ENCODE peak calls at places on chromosomes 2 and 18, in ten cellular contexts. One of them, this sample, is unnamed.

GRCh38 chr2:219555956-219556355 is 12.1 kb downstream of the TMEM198 start:
- DNase-seq in heart right ventricle: no peak
- DNase-seq in Peyer's patch: no peak
- DNase-seq in foreskin fibroblast: no peak
- DNase-seq in H9: no peak
- DNase-seq in GM10248: no peak
- DNase-seq in CD8-positive, alpha-beta T cell: no peak
- DNase-seq in ovary: no peak
- DNase-seq in GM13977: no peak
- DNase-seq in colonic mucosa: no peak
- DNase-seq in this sample: no peak

GRCh38 chr18:21391074-21391673 is 149.1 kb downstream of the GREB1L start:
- DNase-seq in heart right ventricle: no peak
- DNase-seq in Peyer's patch: no peak
- DNase-seq in foreskin fibroblast: peak; percentile 54
- DNase-seq in H9: no peak
- DNase-seq in GM10248: no peak
- DNase-seq in CD8-positive, alpha-beta T cell: no peak
- DNase-seq in ovary: no peak
- DNase-seq in GM13977: no peak
- DNase-seq in colonic mucosa: no peak
- DNase-seq in this sample: no peak

GRCh38 chr2:238344517-238344916 is 24.2 kb downstream of the TRAF3IP1 start:
- DNase-seq in heart right ventricle: no peak
- DNase-seq in Peyer's patch: no peak
- DNase-seq in foreskin fibroblast: no peak
- DNase-seq in H9: no peak
- DNase-seq in GM10248: no peak
- DNase-seq in CD8-positive, alpha-beta T cell: no peak
- DNase-seq in ovary: no peak
- DNase-seq in GM13977: no peak
- DNase-seq in colonic mucosa: no peak
- DNase-seq in this sample: no peak

GRCh38 chr2:105910497-105911238 is 166.0 kb downstream of the NCK2 start:
- DNase-seq in heart right ventricle: no peak
- DNase-seq in Peyer's patch: no peak
- DNase-seq in foreskin fibroblast: peak; percentile 9
- DNase-seq in H9: no peak
- DNase-seq in GM10248: no peak
- DNase-seq in CD8-positive, alpha-beta T cell: no peak
- DNase-seq in ovary: no peak
- DNase-seq in GM13977: no peak
- DNase-seq in colonic mucosa: no peak
- DNase-seq in this sample: no peak

GRCh38 chr2:217559084-217559483 is 443.7 kb downstream of the TNS1 start:
- DNase-seq in heart right ventricle: no peak
- DNase-seq in Peyer's patch: no peak
- DNase-seq in foreskin fibroblast: no peak
- DNase-seq in H9: no peak
- DNase-seq in GM10248: no peak
- DNase-seq in CD8-positive, alpha-beta T cell: no peak
- DNase-seq in ovary: no peak
- DNase-seq in GM13977: no peak
- DNase-seq in colonic mucosa: no peak
- DNase-seq in this sample: no peak

GRCh38 chr2:37653805-37654378 is 17.6 kb downstream of the CDC42EP3 start:
- DNase-seq in heart right ventricle: peak; percentile 68
- DNase-seq in Peyer's patch: no peak
- DNase-seq in foreskin fibroblast: no peak
- DNase-seq in H9: no peak
- DNase-seq in GM10248: peak; percentile 45
- DNase-seq in CD8-positive, alpha-beta T cell: no peak
- DNase-seq in ovary: no peak
- DNase-seq in GM13977: no peak
- DNase-seq in colonic mucosa: no peak
- DNase-seq in this sample: peak; percentile 85

GRCh38 chr2:26314243-26314642 is 31.7 kb upstream of the SELENOI start:
- DNase-seq in heart right ventricle: no peak
- DNase-seq in Peyer's patch: peak; percentile 43
- DNase-seq in foreskin fibroblast: no peak
- DNase-seq in H9: peak; percentile 64
- DNase-seq in GM10248: peak; percentile 17
- DNase-seq in CD8-positive, alpha-beta T cell: no peak
- DNase-seq in ovary: no peak
- DNase-seq in GM13977: no peak
- DNase-seq in colonic mucosa: no peak
- DNase-seq in this sample: no peak

GRCh38 chr2:190641469-190641868 is 7.4 kb upstream of the NAB1 start:
- DNase-seq in heart right ventricle: no peak
- DNase-seq in Peyer's patch: no peak
- DNase-seq in foreskin fibroblast: no peak
- DNase-seq in H9: no peak
- DNase-seq in GM10248: no peak
- DNase-seq in CD8-positive, alpha-beta T cell: no peak
- DNase-seq in ovary: no peak
- DNase-seq in GM13977: no peak
- DNase-seq in colonic mucosa: no peak
- DNase-seq in this sample: no peak

GRCh38 chr2:71618327-71619113 is 165.2 kb downstream of the DYSF start:
- DNase-seq in heart right ventricle: no peak
- DNase-seq in Peyer's patch: peak; percentile 36
- DNase-seq in foreskin fibroblast: no peak
- DNase-seq in H9: peak; percentile 29
- DNase-seq in GM10248: no peak
- DNase-seq in CD8-positive, alpha-beta T cell: no peak
- DNase-seq in ovary: peak; percentile 9
- DNase-seq in GM13977: no peak
- DNase-seq in colonic mucosa: peak; percentile 12
- DNase-seq in this sample: no peak

GRCh38 chr2:64277101-64277849 is 133.1 kb upstream of the PELI1 start:
- DNase-seq in heart right ventricle: no peak
- DNase-seq in Peyer's patch: no peak
- DNase-seq in foreskin fibroblast: no peak
- DNase-seq in H9: peak; percentile 74
- DNase-seq in GM10248: no peak
- DNase-seq in CD8-positive, alpha-beta T cell: no peak
- DNase-seq in ovary: no peak
- DNase-seq in GM13977: no peak
- DNase-seq in colonic mucosa: no peak
- DNase-seq in this sample: no peak

GRCh38 chr18:10453261-10453884 is 1.1 kb upstream of the APCDD1 start:
- DNase-seq in heart right ventricle: no peak
- DNase-seq in Peyer's patch: no peak
- DNase-seq in foreskin fibroblast: no peak
- DNase-seq in H9: no peak
- DNase-seq in GM10248: no peak
- DNase-seq in CD8-positive, alpha-beta T cell: no peak
- DNase-seq in ovary: peak; percentile 59
- DNase-seq in GM13977: no peak
- DNase-seq in colonic mucosa: no peak
- DNase-seq in this sample: no peak

GRCh38 chr2:237137626-237138323 is 52.1 kb downstream of the COPS8 start:
- DNase-seq in heart right ventricle: no peak
- DNase-seq in Peyer's patch: no peak
- DNase-seq in foreskin fibroblast: no peak
- DNase-seq in H9: peak; percentile 10
- DNase-seq in GM10248: no peak
- DNase-seq in CD8-positive, alpha-beta T cell: no peak
- DNase-seq in ovary: no peak
- DNase-seq in GM13977: no peak
- DNase-seq in colonic mucosa: no peak
- DNase-seq in this sample: no peak

GRCh38 chr18:11541179-11541578 is 68.2 kb upstream of the SLC35G4 start:
- DNase-seq in heart right ventricle: no peak
- DNase-seq in Peyer's patch: no peak
- DNase-seq in foreskin fibroblast: no peak
- DNase-seq in H9: no peak
- DNase-seq in GM10248: no peak
- DNase-seq in CD8-positive, alpha-beta T cell: no peak
- DNase-seq in ovary: no peak
- DNase-seq in GM13977: no peak
- DNase-seq in colonic mucosa: no peak
- DNase-seq in this sample: no peak

GRCh38 chr2:32355976-32356734 is 668 bp upstream of the BIRC6 start:
- DNase-seq in heart right ventricle: no peak
- DNase-seq in Peyer's patch: no peak
- DNase-seq in foreskin fibroblast: no peak
- DNase-seq in H9: no peak
- DNase-seq in GM10248: no peak
- DNase-seq in CD8-positive, alpha-beta T cell: no peak
- DNase-seq in ovary: no peak
- DNase-seq in GM13977: no peak
- DNase-seq in colonic mucosa: no peak
- DNase-seq in this sample: peak; percentile 26

GRCh38 chr2:114729025-114729424 is 286.6 kb downstream of the DPP10 start:
- DNase-seq in heart right ventricle: no peak
- DNase-seq in Peyer's patch: no peak
- DNase-seq in foreskin fibroblast: no peak
- DNase-seq in H9: no peak
- DNase-seq in GM10248: no peak
- DNase-seq in CD8-positive, alpha-beta T cell: no peak
- DNase-seq in ovary: no peak
- DNase-seq in GM13977: no peak
- DNase-seq in colonic mucosa: no peak
- DNase-seq in this sample: no peak

GRCh38 chr2:96870631-96871255 is 863 bp upstream of the SEMA4C start:
- DNase-seq in heart right ventricle: peak; percentile 53
- DNase-seq in Peyer's patch: peak; percentile 66
- DNase-seq in foreskin fibroblast: no peak
- DNase-seq in H9: no peak
- DNase-seq in GM10248: no peak
- DNase-seq in CD8-positive, alpha-beta T cell: peak; percentile 75
- DNase-seq in ovary: peak; percentile 63
- DNase-seq in GM13977: no peak
- DNase-seq in colonic mucosa: peak; percentile 75
- DNase-seq in this sample: no peak

GRCh38 chr2:82796132-82796531 is 1662.9 kb downstream of the SUCLG1 start:
- DNase-seq in heart right ventricle: no peak
- DNase-seq in Peyer's patch: no peak
- DNase-seq in foreskin fibroblast: no peak
- DNase-seq in H9: no peak
- DNase-seq in GM10248: no peak
- DNase-seq in CD8-positive, alpha-beta T cell: no peak
- DNase-seq in ovary: no peak
- DNase-seq in GM13977: no peak
- DNase-seq in colonic mucosa: no peak
- DNase-seq in this sample: no peak

GRCh38 chr2:187689372-187689771 is 135.1 kb upstream of the TFPI start:
- DNase-seq in heart right ventricle: no peak
- DNase-seq in Peyer's patch: no peak
- DNase-seq in foreskin fibroblast: no peak
- DNase-seq in H9: no peak
- DNase-seq in GM10248: no peak
- DNase-seq in CD8-positive, alpha-beta T cell: no peak
- DNase-seq in ovary: no peak
- DNase-seq in GM13977: no peak
- DNase-seq in colonic mucosa: no peak
- DNase-seq in this sample: no peak

GRCh38 chr2:15943378-15943851 is 3.1 kb downstream of the MYCN start:
- DNase-seq in heart right ventricle: no peak
- DNase-seq in Peyer's patch: peak; percentile 57
- DNase-seq in foreskin fibroblast: no peak
- DNase-seq in H9: peak; percentile 63
- DNase-seq in GM10248: no peak
- DNase-seq in CD8-positive, alpha-beta T cell: no peak
- DNase-seq in ovary: peak; percentile 66
- DNase-seq in GM13977: peak; percentile 39
- DNase-seq in colonic mucosa: peak; percentile 37
- DNase-seq in this sample: no peak
- TF ChIP-seq CTCF in heart right ventricle: peak; percentile 65
- TF ChIP-seq CTCF in Peyer's patch: peak; percentile 21
- TF ChIP-seq CTCF in foreskin fibroblast: no peak
- TF ChIP-seq CTCF in H9: peak; percentile 85
- TF ChIP-seq CTCF in GM10248: no peak
- TF ChIP-seq CTCF in CD8-positive, alpha-beta T cell: no peak
- TF ChIP-seq CTCF in ovary: no peak
- TF ChIP-seq CTCF in GM13977: peak; percentile 31
- TF ChIP-seq CTCF in colonic mucosa: peak; percentile 35
- TF ChIP-seq CTCF in this sample: peak; percentile 32

GRCh38 chr2:1169291-1169949 is 218.8 kb downstream of the SNTG2 start:
- DNase-seq in heart right ventricle: no peak
- DNase-seq in Peyer's patch: no peak
- DNase-seq in foreskin fibroblast: no peak
- DNase-seq in H9: no peak
- DNase-seq in GM10248: no peak
- DNase-seq in CD8-positive, alpha-beta T cell: no peak
- DNase-seq in ovary: no peak
- DNase-seq in GM13977: no peak
- DNase-seq in colonic mucosa: no peak
- DNase-seq in this sample: no peak
- TF ChIP-seq CTCF in heart right ventricle: no peak
- TF ChIP-seq CTCF in Peyer's patch: no peak
- TF ChIP-seq CTCF in foreskin fibroblast: no peak
- TF ChIP-seq CTCF in H9: no peak
- TF ChIP-seq CTCF in GM10248: no peak
- TF ChIP-seq CTCF in CD8-positive, alpha-beta T cell: no peak
- TF ChIP-seq CTCF in ovary: no peak
- TF ChIP-seq CTCF in GM13977: no peak
- TF ChIP-seq CTCF in colonic mucosa: no peak
- TF ChIP-seq CTCF in this sample: no peak

GRCh38 chr18:72041313-72042032 is 502.7 kb downstream of the CBLN2 start:
- DNase-seq in heart right ventricle: no peak
- DNase-seq in Peyer's patch: no peak
- DNase-seq in foreskin fibroblast: no peak
- DNase-seq in H9: no peak
- DNase-seq in GM10248: no peak
- DNase-seq in CD8-positive, alpha-beta T cell: no peak
- DNase-seq in ovary: no peak
- DNase-seq in GM13977: no peak
- DNase-seq in colonic mucosa: no peak
- DNase-seq in this sample: no peak
- TF ChIP-seq CTCF in heart right ventricle: no peak
- TF ChIP-seq CTCF in Peyer's patch: no peak
- TF ChIP-seq CTCF in foreskin fibroblast: no peak
- TF ChIP-seq CTCF in H9: peak; percentile 45
- TF ChIP-seq CTCF in GM10248: no peak
- TF ChIP-seq CTCF in CD8-positive, alpha-beta T cell: no peak
- TF ChIP-seq CTCF in ovary: no peak
- TF ChIP-seq CTCF in GM13977: no peak
- TF ChIP-seq CTCF in colonic mucosa: no peak
- TF ChIP-seq CTCF in this sample: no peak

GRCh38 chr2:76044701-76045100 is 334.0 kb upstream of the GCFC2 start:
- DNase-seq in heart right ventricle: no peak
- DNase-seq in Peyer's patch: no peak
- DNase-seq in foreskin fibroblast: no peak
- DNase-seq in H9: no peak
- DNase-seq in GM10248: no peak
- DNase-seq in CD8-positive, alpha-beta T cell: no peak
- DNase-seq in ovary: no peak
- DNase-seq in GM13977: no peak
- DNase-seq in colonic mucosa: no peak
- DNase-seq in this sample: no peak

DNA sequence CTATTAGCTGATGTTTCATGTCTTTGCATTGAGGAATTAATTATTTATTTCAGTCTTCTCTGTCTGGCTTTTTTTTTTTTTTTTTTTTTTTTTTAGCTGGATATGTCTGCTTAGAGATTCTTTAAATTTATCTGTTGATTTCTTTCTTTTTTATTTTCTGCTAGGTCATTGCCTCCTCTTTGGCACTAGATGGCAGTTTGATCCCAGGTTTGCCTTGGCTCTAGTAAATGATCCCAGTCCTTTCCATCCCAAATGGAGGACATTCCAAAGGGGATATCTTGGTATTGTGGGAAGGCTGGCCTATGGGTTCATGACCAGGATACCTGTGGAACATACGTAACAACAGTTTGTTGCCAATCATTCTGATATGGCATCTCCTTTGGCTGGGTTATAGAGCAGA is 339.5 kb upstream of the GCFC2 start:
- DNase-seq in heart right ventricle: no peak
- DNase-seq in Peyer's patch: no peak
- DNase-seq in foreskin fibroblast: no peak
- DNase-seq in H9: no peak
- DNase-seq in GM10248: no peak
- DNase-seq in CD8-positive, alpha-beta T cell: no peak
- DNase-seq in ovary: no peak
- DNase-seq in GM13977: no peak
- DNase-seq in colonic mucosa: no peak
- DNase-seq in this sample: no peak
- TF ChIP-seq CTCF in heart right ventricle: no peak
- TF ChIP-seq CTCF in Peyer's patch: no peak
- TF ChIP-seq CTCF in foreskin fibroblast: no peak
- TF ChIP-seq CTCF in H9: peak; percentile 53
- TF ChIP-seq CTCF in GM10248: no peak
- TF ChIP-seq CTCF in CD8-positive, alpha-beta T cell: no peak
- TF ChIP-seq CTCF in ovary: no peak
- TF ChIP-seq CTCF in GM13977: no peak
- TF ChIP-seq CTCF in colonic mucosa: no peak
- TF ChIP-seq CTCF in this sample: no peak

This sample was measured in GM12864.